ENCODE peak calls at places on chromosomes 16 and 17, in six cellular contexts. M, B, A, H, G and J are unnamed samples.

GRCh38 chr17:73311781-73312641 is at the start of gene CDC42EP4:
- DNase-seq in M (peak; percentile 89), B (peak; percentile 95), A (peak; percentile 96), H (peak; percentile 98), G (peak; percentile 96), J (peak; percentile 97)

GRCh38 chr16:57364143-57364542 is 5.6 kb downstream of the CCL22 start:
- DNase-seq in M (no peak), B (no peak), A (no peak), H (no peak), G (no peak), J (no peak)

GRCh38 chr16:69564845-69565610 is 738 bp upstream of the NFAT5 start:
- DNase-seq in M (no peak), B (no peak), A (no peak), H (peak; percentile 47), G (no peak), J (no peak)

GRCh38 chr16:58026139-58026704 is 668 bp downstream of the MMP15 start:
- DNase-seq in M (no peak), B (peak; percentile 69), A (peak; percentile 78), H (peak; percentile 67), G (peak; percentile 22), J (peak; percentile 71)

GRCh38 chr17:53792997-53793396 is 29.7 kb upstream of the KIF2B start:
- DNase-seq in M (no peak), B (no peak), A (peak; percentile 58), H (no peak), G (no peak), J (no peak)

GRCh38 chr16:31452631-31453106 is 6.6 kb upstream of the ARMC5 start:
- DNase-seq in M (no peak), B (no peak), A (no peak), H (peak; percentile 91), G (no peak), J (no peak)

GRCh38 chr16:89319883-89320716 is 102.6 kb downstream of the ZNF778 start:
- DNase-seq in M (no peak), B (no peak), A (peak; percentile 79), H (peak; percentile 93), G (peak; percentile 59), J (peak; percentile 59)

GRCh38 chr17:66602659-66603363 is 232.1 kb upstream of the CACNG5 start:
- DNase-seq in M (no peak), B (no peak), A (no peak), H (no peak), G (no peak), J (no peak)

GRCh38 chr16:81558444-81559175 is 114.0 kb downstream of the CMIP start:
- DNase-seq in M (no peak), B (peak; percentile 48), A (no peak), H (no peak), G (no peak), J (peak; percentile 95)

GRCh38 chr16:31086629-31086906 is 2.2 kb downstream of the PRSS53 start:
- DNase-seq in M (no peak), B (no peak), A (peak; percentile 65), H (no peak), G (no peak), J (no peak)

GRCh38 chr17:28612936-28613872 is 781 bp downstream of the RSKR start:
- DNase-seq in M (no peak), B (peak; percentile 48), A (peak; percentile 43), H (peak; percentile 47), G (no peak), J (peak; percentile 31)

GRCh38 chr17:68457168-68457538 is at the start of gene WIPI1:
- DNase-seq in M (no peak), B (no peak), A (peak; percentile 95), H (no peak), G (peak; percentile 61), J (no peak)

GRCh38 chr16:88886915-88887521 is 20.6 kb upstream of the PABPN1L start:
- DNase-seq in M (no peak), B (peak; percentile 63), A (no peak), H (no peak), G (peak; percentile 55), J (peak; percentile 48)

GRCh38 chr16:59260892-59261291 is 526.8 kb upstream of the GOT2 start:
- DNase-seq in M (no peak), B (no peak), A (no peak), H (no peak), G (no peak), J (no peak)

GRCh38 chr16:86430814-86431213 is 79.5 kb upstream of the FOXF1 start:
- DNase-seq in M (no peak), B (no peak), A (no peak), H (peak; percentile 19), G (no peak), J (no peak)

GRCh38 chr16:18788828-18789514 is 1.2 kb downstream of the RPS15A start:
- DNase-seq in M (no peak), B (peak; percentile 11), A (no peak), H (peak; percentile 48), G (no peak), J (no peak)

GRCh38 chr16:31090540-31090939 is 1.8 kb upstream of the PRSS53 start:
- DNase-seq in M (no peak), B (no peak), A (peak; percentile 60), H (peak; percentile 84), G (no peak), J (no peak)

GRCh38 chr16:391885-392335 is 5.1 kb upstream of the NME4 start:
- DNase-seq in M (no peak), B (peak; percentile 63), A (peak; percentile 88), H (peak; percentile 70), G (no peak), J (peak; percentile 54)

GRCh38 chr16:77834600-77834963 is 46.2 kb downstream of the VAT1L start:
- DNase-seq in M (no peak), B (no peak), A (no peak), H (peak; percentile 82), G (no peak), J (no peak)

GRCh38 chr17:16286009-16286946 is 67.0 kb downstream of the CENPV start:
- DNase-seq in M (peak; percentile 95), B (peak; percentile 42), A (peak; percentile 93), H (peak; percentile 98), G (peak; percentile 86), J (peak; percentile 57)

GRCh38 chr17:59221159-59221847 is 992 bp downstream of the GDPD1 start:
- DNase-seq in M (no peak), B (no peak), A (no peak), H (peak; percentile 15), G (no peak), J (no peak)

GRCh38 chr17:51585514-51586104 is 325.3 kb downstream of the UTP18 start:
- DNase-seq in M (peak; percentile 18), B (peak; percentile 49), A (no peak), H (no peak), G (no peak), J (peak; percentile 6)

GRCh38 chr17:55543709-55544108 is 32.5 kb upstream of the SMIM36 start:
- DNase-seq in M (no peak), B (no peak), A (no peak), H (no peak), G (no peak), J (no peak)

GRCh38 chr17:81043725-81044427 is 8.9 kb downstream of the BAIAP2 start:
- DNase-seq in M (peak; percentile 71), B (peak; percentile 97), A (peak; percentile 66), H (no peak), G (no peak), J (no peak)

GRCh38 chr17:8924595-8924994 is 40.9 kb downstream of the PIK3R5 start:
- DNase-seq in M (no peak), B (no peak), A (no peak), H (no peak), G (no peak), J (no peak)

GRCh38 chr16:10668322-10669045 is 26.2 kb downstream of the TEKT5 start:
- DNase-seq in M (no peak), B (peak; percentile 3), A (no peak), H (peak; percentile 24), G (no peak), J (no peak)

GRCh38 chr17:73142763-73143395 is 21.9 kb upstream of the SSTR2 start:
- DNase-seq in M (no peak), B (no peak), A (no peak), H (peak; percentile 46), G (no peak), J (no peak)

GRCh38 chr17:81200695-81201580 is 21.8 kb downstream of the CEP131 start:
- DNase-seq in M (peak; percentile 54), B (peak; percentile 23), A (no peak), H (peak; percentile 79), G (no peak), J (peak; percentile 82)

GRCh38 chr16:84013787-84014569 is 28.6 kb downstream of the SLC38A8 start:
- DNase-seq in M (peak; percentile 100), B (peak; percentile 39), A (no peak), H (peak; percentile 68), G (no peak), J (peak; percentile 93)

GRCh38 chr17:1076299-1076981 is 79.5 kb downstream of the TIMM22 start:
- DNase-seq in M (no peak), B (no peak), A (peak; percentile 31), H (no peak), G (no peak), J (no peak)

GRCh38 chr16:78995441-78995840 is 605.1 kb downstream of the MAF start:
- DNase-seq in M (no peak), B (no peak), A (no peak), H (no peak), G (no peak), J (no peak)

DNA sequence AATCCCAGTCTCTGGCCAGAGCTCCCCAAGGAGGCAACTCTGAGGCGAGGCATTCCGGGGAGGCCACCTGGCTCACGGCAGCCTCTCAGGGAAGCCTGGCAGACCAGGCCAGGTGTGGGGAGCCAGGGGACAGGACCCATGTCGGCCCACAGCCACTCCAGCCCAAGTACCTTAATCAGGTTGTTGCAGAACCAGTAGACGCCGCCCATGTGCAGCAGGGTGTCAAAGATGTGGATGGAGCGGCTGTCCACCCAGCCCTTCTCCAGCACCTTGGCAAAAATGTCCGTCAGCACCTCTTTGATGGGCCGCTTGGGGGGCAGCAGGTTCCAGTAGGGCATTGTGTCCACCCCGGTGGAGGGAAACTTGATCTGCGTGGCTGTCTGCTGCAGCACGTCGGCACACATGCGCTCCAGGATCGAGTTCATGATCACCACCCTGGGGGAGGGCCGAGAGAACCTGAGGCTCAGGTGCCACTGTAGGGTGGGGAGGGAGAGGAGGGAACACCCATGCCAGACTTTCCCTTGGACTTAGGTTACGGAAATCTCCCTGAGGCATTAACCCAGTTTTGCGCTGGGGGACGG is 7.8 kb downstream of the CSF3 start:
- DNase-seq in M (no peak), B (peak; percentile 89), A (no peak), H (no peak), G (no peak), J (no peak)
- H3K4me3 ChIP-seq in M (no peak overlapping the region), B (no peak overlapping the region), A (no peak overlapping the region), H (no peak overlapping the region), G (no peak overlapping the region), J (no peak overlapping the region)

GRCh38 chr16:29794231-29794710 is 3.7 kb downstream of the KIF22 start:
- DNase-seq in M (no peak), B (no peak), A (no peak), H (no peak), G (no peak), J (no peak)
- H3K9me3 ChIP-seq in M (no peaks in the 10 kb centered on the region), B (no peaks in the 10 kb centered on the region), A (no peaks in the 10 kb centered on the region), H (no peaks in the 10 kb centered on the region), G (no peaks in the 10 kb centered on the region), J (no peaks in the 10 kb centered on the region)

GRCh38 chr17:64320613-64321553 is 57.8 kb upstream of the TEX2 start:
- DNase-seq in M (peak; percentile 90), B (peak; percentile 61), A (no peak), H (peak; percentile 87), G (peak; percentile 72), J (peak; percentile 71)
- H3K4me3 ChIP-seq in M (peak overlapping the region; percentile 26), B (no peak overlapping the region), A (no peak overlapping the region), H (peak overlapping the region; percentile 54), G (no peak overlapping the region), J (no peak overlapping the region)

GRCh38 chr17:61133853-61134252 is 265.8 kb upstream of the TBX2 start:
- DNase-seq in M (no peak), B (no peak), A (no peak), H (no peak), G (no peak), J (no peak)
- H3K9me3 ChIP-seq in M (no peaks in the 10 kb centered on the region), B (no peaks in the 10 kb centered on the region), A (no peaks in the 10 kb centered on the region), H (no peaks in the 10 kb centered on the region), G (no peaks in the 10 kb centered on the region), J (no peaks in the 10 kb centered on the region)